ENCODE peak calls at places on chromosomes 16 and 17, in five cellular contexts. One of them, this sample, is unnamed.
A peak's percentile ranks its signal among the peaks of the same experiment; 100 is the strongest.

GRCh38 chr17:45284176-45285140 is 22.6 kb upstream of the SPATA32 start:
- DNase-seq in lower leg skin: no peak
- DNase-seq in nephron progenitor cell: no peak
- DNase-seq in A673: no peak
- DNase-seq in dorsolateral prefrontal cortex: no peak
- DNase-seq in this sample: peak; percentile 75

GRCh38 chr16:30458561-30459394 is 13.1 kb upstream of the SEPHS2 start:
- DNase-seq in lower leg skin: peak; percentile 87
- DNase-seq in nephron progenitor cell: no peak
- DNase-seq in A673: no peak
- DNase-seq in dorsolateral prefrontal cortex: no peak
- DNase-seq in this sample: peak; percentile 81

GRCh38 chr16:84840687-84841627 is 21.2 kb downstream of the CRISPLD2 start:
- DNase-seq in lower leg skin: no peak
- DNase-seq in nephron progenitor cell: no peak
- DNase-seq in A673: no peak
- DNase-seq in dorsolateral prefrontal cortex: no peak
- DNase-seq in this sample: no peak

GRCh38 chr17:47889734-47890529 is 6.1 kb upstream of the SP2 start:
- DNase-seq in lower leg skin: peak; percentile 98
- DNase-seq in nephron progenitor cell: peak; percentile 95
- DNase-seq in A673: peak; percentile 77
- DNase-seq in dorsolateral prefrontal cortex: peak; percentile 86
- DNase-seq in this sample: peak; percentile 97

GRCh38 chr17:81412490-81413093 is 17.3 kb downstream of the BAHCC1 start:
- DNase-seq in lower leg skin: no peak
- DNase-seq in nephron progenitor cell: no peak
- DNase-seq in A673: no peak
- DNase-seq in dorsolateral prefrontal cortex: no peak
- DNase-seq in this sample: no peak

GRCh38 chr16:53998024-53998810 is 288.4 kb downstream of the IRX3 start:
- DNase-seq in lower leg skin: no peak
- DNase-seq in nephron progenitor cell: no peak
- DNase-seq in A673: no peak
- DNase-seq in dorsolateral prefrontal cortex: no peak
- DNase-seq in this sample: no peak

GRCh38 chr17:78272181-78272913 is 40.9 kb downstream of the TMEM235 start:
- DNase-seq in lower leg skin: peak; percentile 91
- DNase-seq in nephron progenitor cell: no peak
- DNase-seq in A673: no peak
- DNase-seq in dorsolateral prefrontal cortex: no peak
- DNase-seq in this sample: peak; percentile 88

GRCh38 chr16:70152578-70153302 is 20.8 kb upstream of the CLEC18C start:
- DNase-seq in lower leg skin: no peak
- DNase-seq in nephron progenitor cell: no peak
- DNase-seq in A673: no peak
- DNase-seq in dorsolateral prefrontal cortex: no peak
- DNase-seq in this sample: peak; percentile 79

GRCh38 chr16:75116081-75116910 is at the start of gene LDHD:
- DNase-seq in lower leg skin: peak; percentile 93
- DNase-seq in nephron progenitor cell: no peak
- DNase-seq in A673: no peak
- DNase-seq in dorsolateral prefrontal cortex: peak; percentile 94
- DNase-seq in this sample: peak; percentile 85

GRCh38 chr17:80694085-80694991 is 149.7 kb downstream of the RPTOR start:
- DNase-seq in lower leg skin: no peak
- DNase-seq in nephron progenitor cell: no peak
- DNase-seq in A673: no peak
- DNase-seq in dorsolateral prefrontal cortex: no peak
- DNase-seq in this sample: no peak

GRCh38 chr16:14354561-14355351 is 275.3 kb downstream of the PARN start:
- DNase-seq in lower leg skin: no peak
- DNase-seq in nephron progenitor cell: no peak
- DNase-seq in A673: peak; percentile 29
- DNase-seq in dorsolateral prefrontal cortex: no peak
- DNase-seq in this sample: no peak

GRCh38 chr16:79653337-79654000 is 52.9 kb upstream of the MAF start:
- DNase-seq in lower leg skin: no peak
- DNase-seq in nephron progenitor cell: no peak
- DNase-seq in A673: no peak
- DNase-seq in dorsolateral prefrontal cortex: no peak
- DNase-seq in this sample: peak; percentile 33

GRCh38 chr16:79751785-79752184 is 151.2 kb upstream of the MAF start:
- DNase-seq in lower leg skin: peak; percentile 87
- DNase-seq in nephron progenitor cell: no peak
- DNase-seq in A673: no peak
- DNase-seq in dorsolateral prefrontal cortex: no peak
- DNase-seq in this sample: no peak

GRCh38 chr16:63188076-63188771 is 1152.0 kb upstream of the CDH8 start:
- DNase-seq in lower leg skin: no peak
- DNase-seq in nephron progenitor cell: no peak
- DNase-seq in A673: no peak
- DNase-seq in dorsolateral prefrontal cortex: no peak
- DNase-seq in this sample: no peak

GRCh38 chr16:23148513-23149266 is 562 bp downstream of the USP31 start:
- DNase-seq in lower leg skin: peak; percentile 94
- DNase-seq in nephron progenitor cell: peak; percentile 46
- DNase-seq in A673: peak; percentile 54
- DNase-seq in dorsolateral prefrontal cortex: peak; percentile 76
- DNase-seq in this sample: peak; percentile 89

GRCh38 chr17:29168079-29168758 is 12.0 kb downstream of the MYO18A start:
- DNase-seq in lower leg skin: no peak
- DNase-seq in nephron progenitor cell: no peak
- DNase-seq in A673: no peak
- DNase-seq in dorsolateral prefrontal cortex: no peak
- DNase-seq in this sample: no peak

GRCh38 chr16:85245307-85246172 is 133.3 kb upstream of the CIBAR2 start:
- DNase-seq in lower leg skin: no peak
- DNase-seq in nephron progenitor cell: peak; percentile 74
- DNase-seq in A673: peak; percentile 88
- DNase-seq in dorsolateral prefrontal cortex: peak; percentile 67
- DNase-seq in this sample: peak; percentile 58

GRCh38 chr17:57256708-57257112 is 387 bp downstream of the MSI2 start:
- DNase-seq in lower leg skin: no peak
- DNase-seq in nephron progenitor cell: no peak
- DNase-seq in A673: peak; percentile 42
- DNase-seq in dorsolateral prefrontal cortex: no peak
- DNase-seq in this sample: no peak

GRCh38 chr17:21397341-21398050 is 21.3 kb downstream of the KCNJ12 start:
- DNase-seq in lower leg skin: no peak
- DNase-seq in nephron progenitor cell: no peak
- DNase-seq in A673: no peak
- DNase-seq in dorsolateral prefrontal cortex: no peak
- DNase-seq in this sample: no peak

GRCh38 chr16:813204-813915 is 12.8 kb upstream of the GNG13 start:
- DNase-seq in lower leg skin: no peak
- DNase-seq in nephron progenitor cell: peak; percentile 81
- DNase-seq in A673: peak; percentile 49
- DNase-seq in dorsolateral prefrontal cortex: peak; percentile 80
- DNase-seq in this sample: no peak

GRCh38 chr16:24995033-24995432 is 20.1 kb downstream of the ARHGAP17 start:
- DNase-seq in lower leg skin: no peak
- DNase-seq in nephron progenitor cell: no peak
- DNase-seq in A673: no peak
- DNase-seq in dorsolateral prefrontal cortex: no peak
- DNase-seq in this sample: no peak

GRCh38 chr16:30534368-30535105 is at the start of gene ZNF747:
- DNase-seq in lower leg skin: peak; percentile 99
- DNase-seq in nephron progenitor cell: peak; percentile 87
- DNase-seq in A673: peak; percentile 90
- DNase-seq in dorsolateral prefrontal cortex: peak; percentile 97
- DNase-seq in this sample: peak; percentile 98

GRCh38 chr17:19387921-19388521 is 1.0 kb upstream of the MFAP4 start:
- DNase-seq in lower leg skin: peak; percentile 77
- DNase-seq in nephron progenitor cell: no peak
- DNase-seq in A673: peak; percentile 74
- DNase-seq in dorsolateral prefrontal cortex: no peak
- DNase-seq in this sample: peak; percentile 31

GRCh38 chr17:18933102-18934058 is 18.6 kb upstream of the SLC5A10 start:
- DNase-seq in lower leg skin: no peak
- DNase-seq in nephron progenitor cell: no peak
- DNase-seq in A673: no peak
- DNase-seq in dorsolateral prefrontal cortex: no peak
- DNase-seq in this sample: no peak

GRCh38 chr17:63854709-63855108 is 12.2 kb upstream of the SMARCD2 start:
- DNase-seq in lower leg skin: no peak
- DNase-seq in nephron progenitor cell: no peak
- DNase-seq in A673: no peak
- DNase-seq in dorsolateral prefrontal cortex: no peak
- DNase-seq in this sample: no peak

GRCh38 chr17:16887523-16888095 is 84.3 kb downstream of the TNFRSF13B start:
- DNase-seq in lower leg skin: peak; percentile 42
- DNase-seq in nephron progenitor cell: no peak
- DNase-seq in A673: no peak
- DNase-seq in dorsolateral prefrontal cortex: no peak
- DNase-seq in this sample: no peak

GRCh38 chr16:79042141-79042540 is 558.4 kb downstream of the MAF start:
- DNase-seq in lower leg skin: no peak
- DNase-seq in nephron progenitor cell: no peak
- DNase-seq in A673: no peak
- DNase-seq in dorsolateral prefrontal cortex: no peak
- DNase-seq in this sample: no peak

GRCh38 chr16:62035115-62036092 is 834 bp downstream of the CDH8 start:
- DNase-seq in lower leg skin: no peak
- DNase-seq in nephron progenitor cell: peak; percentile 64
- DNase-seq in A673: peak; percentile 85
- DNase-seq in dorsolateral prefrontal cortex: peak; percentile 68
- DNase-seq in this sample: no peak

GRCh38 chr16:55056585-55057520 is 126.2 kb downstream of the IRX5 start:
- DNase-seq in lower leg skin: peak; percentile 81
- DNase-seq in nephron progenitor cell: peak; percentile 79
- DNase-seq in A673: peak; percentile 38
- DNase-seq in dorsolateral prefrontal cortex: no peak
- DNase-seq in this sample: no peak
- TF ChIP-seq CTCF in lower leg skin: no peak
- TF ChIP-seq CTCF in nephron progenitor cell: peak; percentile 26
- TF ChIP-seq CTCF in A673: peak; percentile 18
- TF ChIP-seq CTCF in dorsolateral prefrontal cortex: no peak
- TF ChIP-seq CTCF in this sample: no peak

GRCh38 chr17:43632231-43632630 is 29.5 kb downstream of the MEOX1 start:
- DNase-seq in lower leg skin: no peak
- DNase-seq in nephron progenitor cell: no peak
- DNase-seq in A673: no peak
- DNase-seq in dorsolateral prefrontal cortex: no peak
- DNase-seq in this sample: no peak

GRCh38 chr17:43626066-43626465 is 35.7 kb downstream of the MEOX1 start:
- DNase-seq in lower leg skin: no peak
- DNase-seq in nephron progenitor cell: no peak
- DNase-seq in A673: no peak
- DNase-seq in dorsolateral prefrontal cortex: no peak
- DNase-seq in this sample: no peak

GRCh38 chr17:43627657-43628650 is 33.8 kb downstream of the MEOX1 start:
- DNase-seq in lower leg skin: no peak
- DNase-seq in nephron progenitor cell: no peak
- DNase-seq in A673: no peak
- DNase-seq in dorsolateral prefrontal cortex: no peak
- DNase-seq in this sample: no peak
- TF ChIP-seq CTCF in lower leg skin: no peak
- TF ChIP-seq CTCF in nephron progenitor cell: no peak
- TF ChIP-seq CTCF in A673: no peak
- TF ChIP-seq CTCF in dorsolateral prefrontal cortex: no peak
- TF ChIP-seq CTCF in this sample: no peak

DNA sequence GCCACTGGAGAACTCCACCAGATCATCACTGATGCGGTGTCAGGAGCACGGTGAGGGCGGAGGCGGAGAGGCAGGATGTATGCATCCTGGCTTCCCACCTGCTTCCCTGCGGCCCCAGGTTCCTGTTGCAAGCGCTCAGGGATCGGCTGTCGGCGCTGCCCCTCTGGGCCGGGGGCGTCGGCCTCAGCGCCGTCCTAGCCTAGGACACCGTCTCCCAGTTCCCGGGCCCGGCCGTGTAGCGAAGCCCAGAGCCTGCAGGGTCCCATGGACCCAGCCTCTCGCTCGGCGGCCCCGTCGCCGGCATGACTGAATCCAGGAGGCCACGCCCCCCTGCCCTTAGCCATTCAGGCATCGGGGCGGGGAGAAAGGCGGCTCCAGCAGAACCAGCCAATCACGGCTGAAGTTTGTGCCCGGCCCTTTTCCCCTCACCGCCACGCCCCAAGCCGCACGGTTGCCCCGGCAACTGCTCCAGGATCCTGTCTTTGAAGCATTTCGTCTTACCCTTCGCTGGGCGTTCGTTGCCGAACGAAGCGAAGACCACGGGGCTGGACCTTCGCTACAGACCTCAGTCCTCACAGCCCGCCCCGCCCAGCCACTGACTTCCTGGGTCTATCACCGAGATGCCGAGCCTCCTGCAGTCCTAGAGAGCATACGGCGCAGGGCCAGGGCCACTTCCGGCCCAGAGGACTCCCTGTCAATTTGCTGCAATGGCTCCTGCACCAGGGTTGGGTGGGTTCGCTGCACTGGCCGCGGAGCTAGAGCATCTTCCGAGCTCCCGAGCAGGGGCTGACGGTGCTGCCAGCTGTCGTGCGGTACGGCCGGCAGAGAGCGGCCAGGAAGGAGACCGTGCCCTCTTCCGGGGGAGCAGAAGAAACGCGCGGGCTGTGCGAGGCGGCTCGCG is 10.6 kb upstream of the ZNF213 start:
- DNase-seq in lower leg skin: peak; percentile 99
- DNase-seq in nephron progenitor cell: peak; percentile 100
- DNase-seq in A673: peak; percentile 97
- DNase-seq in dorsolateral prefrontal cortex: peak; percentile 96
- DNase-seq in this sample: peak; percentile 98
- TF ChIP-seq CTCF in lower leg skin: no peak
- TF ChIP-seq CTCF in nephron progenitor cell: no peak
- TF ChIP-seq CTCF in A673: peak; percentile 37
- TF ChIP-seq CTCF in dorsolateral prefrontal cortex: peak; percentile 50
- TF ChIP-seq CTCF in this sample: no peak

GRCh38 chr17:74459622-74460021 is 6.8 kb upstream of the CD300A start:
- DNase-seq in lower leg skin: no peak
- DNase-seq in nephron progenitor cell: no peak
- DNase-seq in A673: no peak
- DNase-seq in dorsolateral prefrontal cortex: no peak
- DNase-seq in this sample: peak; percentile 47

GRCh38 chr17:74455025-74455585 is 11.3 kb upstream of the CD300A start:
- DNase-seq in lower leg skin: no peak
- DNase-seq in nephron progenitor cell: peak; percentile 31
- DNase-seq in A673: peak; percentile 48
- DNase-seq in dorsolateral prefrontal cortex: no peak
- DNase-seq in this sample: no peak

GRCh38 chr17:74457146-74457819 is 9.2 kb upstream of the CD300A start:
- DNase-seq in lower leg skin: peak; percentile 96
- DNase-seq in nephron progenitor cell: peak; percentile 84
- DNase-seq in A673: peak; percentile 81
- DNase-seq in dorsolateral prefrontal cortex: peak; percentile 84
- DNase-seq in this sample: peak; percentile 78

GRCh38 chr17:74458835-74459234 is 7.6 kb upstream of the CD300A start:
- DNase-seq in lower leg skin: no peak
- DNase-seq in nephron progenitor cell: no peak
- DNase-seq in A673: no peak
- DNase-seq in dorsolateral prefrontal cortex: no peak
- DNase-seq in this sample: peak; percentile 7

DNA sequence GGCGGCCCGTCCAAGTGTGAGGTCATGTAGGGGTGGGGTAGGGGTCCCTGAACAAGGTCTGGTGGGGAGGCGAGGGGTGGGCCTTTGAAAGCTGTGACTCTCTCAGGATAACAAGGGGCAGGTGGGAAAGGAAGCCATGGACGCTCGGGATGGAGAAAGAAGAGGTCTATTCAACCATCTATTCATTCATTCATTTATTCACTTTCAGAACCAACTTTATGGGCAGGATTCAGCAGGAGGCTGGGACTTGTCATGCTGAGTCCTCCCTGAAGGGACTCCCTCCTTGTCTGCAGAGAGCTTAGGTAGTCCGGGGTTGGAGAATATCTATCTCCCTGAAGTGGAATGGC is 8.6 kb upstream of the CD300A start:
- DNase-seq in lower leg skin: no peak
- DNase-seq in nephron progenitor cell: no peak
- DNase-seq in A673: no peak
- DNase-seq in dorsolateral prefrontal cortex: no peak
- DNase-seq in this sample: no peak
- TF ChIP-seq CTCF in lower leg skin: no peak
- TF ChIP-seq CTCF in nephron progenitor cell: no peak
- TF ChIP-seq CTCF in A673: peak; percentile 46
- TF ChIP-seq CTCF in dorsolateral prefrontal cortex: peak; percentile 51
- TF ChIP-seq CTCF in this sample: peak; percentile 51

This sample was measured in left lung.